ENCODE peak calls at places on chromosomes 16 and 17, in six cellular contexts. I is A549, P is PC-9, Z is HepG2, Y is psoas muscle, S is sigmoid colon. J is an unnamed sample.

GRCh38 chr17:75396781-75397180 is 8.7 kb downstream of the GRB2 start:
- DNase-seq in Y (no peak), Z (no peak), P (no peak), I (no peak), S (no peak), J (no peak)

GRCh38 chr16:456891-457483 is 31.5 kb downstream of the RAB11FIP3 start:
- DNase-seq in Y (no peak), S (no peak), I (no peak), P (no peak), Z (no peak), J (no peak)

GRCh38 chr17:41836550-41837196 is 641 bp upstream of the NT5C3B start:
- DNase-seq in I (no peak), Z (no peak), Y (no peak), S (no peak), P (no peak), J (no peak)

GRCh38 chr17:80455328-80455710 is 21.1 kb downstream of the NPTX1 start:
- DNase-seq in P (no peak), S (no peak), I (peak; percentile 88), Y (peak; percentile 82), Z (peak; percentile 64), J (no peak)

GRCh38 chr17:45227631-45228120 is 6.0 kb downstream of the FMNL1 start:
- DNase-seq in Z (no peak), S (no peak), P (no peak), Y (peak; percentile 50), I (no peak), J (no peak)

GRCh38 chr17:75244133-75244866 is 17.1 kb downstream of the GGA3 start:
- DNase-seq in S (no peak), I (no peak), P (no peak), Z (no peak), Y (no peak), J (no peak)

GRCh38 chr17:79305831-79306687 is 231.4 kb downstream of the ENGASE start:
- DNase-seq in I (no peak), S (no peak), P (no peak), Z (no peak), Y (peak; percentile 88), J (no peak)

GRCh38 chr16:67535201-67535600 is 6.6 kb downstream of the RIPOR1 start:
- DNase-seq in P (no peak), Z (no peak), S (no peak), I (no peak), Y (no peak), J (no peak)

GRCh38 chr17:58319181-58320162 is 9.1 kb downstream of the TSPOAP1 start:
- DNase-seq in Z (no peak), P (no peak), I (no peak), Y (peak; percentile 48), S (peak; percentile 62), J (peak; percentile 30)

GRCh38 chr17:76998839-76999238 is 130.6 kb downstream of the MGAT5B start:
- DNase-seq in P (no peak), I (no peak), Z (peak; percentile 74), S (no peak), Y (no peak), J (no peak)
- H3K4me3 ChIP-seq in P (no peak overlapping the region), I (no peak overlapping the region), Z (no peak overlapping the region), S (no peak overlapping the region), Y (no peak overlapping the region), J (no peak overlapping the region)

GRCh38 chr16:30569746-30570325 is 1.7 kb downstream of the ZNF688 start:
- DNase-seq in S (no peak), I (no peak), P (no peak), Y (no peak), Z (no peak), J (no peak)
- H3K4me1 ChIP-seq in S (no peaks in the 10 kb centered on the region), I (peaks cover 42% of the 10 kb centered on the region), P (peaks cover 40% of the 10 kb centered on the region), Y (peaks cover 16% of the 10 kb centered on the region), Z (peaks cover 73% of the 10 kb centered on the region), J (no peaks in the 10 kb centered on the region)

GRCh38 chr16:86799367-86799766 is 221.0 kb downstream of the FOXL1 start:
- DNase-seq in I (no peak), S (no peak), Y (no peak), Z (no peak), P (no peak), J (no peak)

GRCh38 chr16:86797700-86798099 is 219.4 kb downstream of the FOXL1 start:
- DNase-seq in S (no peak), Z (no peak), I (no peak), Y (no peak), P (no peak), J (no peak)

GRCh38 chr16:86800914-86801313 is 222.6 kb downstream of the FOXL1 start:
- DNase-seq in I (no peak), S (no peak), P (no peak), Y (no peak), Z (no peak), J (no peak)

GRCh38 chr16:86802013-86802412 is 223.7 kb downstream of the FOXL1 start:
- DNase-seq in S (no peak), I (no peak), Z (no peak), P (no peak), Y (no peak), J (no peak)

GRCh38 chr16:86798247-86799041 is 220.1 kb downstream of the FOXL1 start:
- DNase-seq in S (peak; percentile 4), I (no peak), Z (no peak), Y (no peak), P (no peak), J (no peak)
- TF ChIP-seq CTCF in S (no peak), I (no peak), Z (no peak), Y (no peak), P (no peak), J (no peak)

DNA sequence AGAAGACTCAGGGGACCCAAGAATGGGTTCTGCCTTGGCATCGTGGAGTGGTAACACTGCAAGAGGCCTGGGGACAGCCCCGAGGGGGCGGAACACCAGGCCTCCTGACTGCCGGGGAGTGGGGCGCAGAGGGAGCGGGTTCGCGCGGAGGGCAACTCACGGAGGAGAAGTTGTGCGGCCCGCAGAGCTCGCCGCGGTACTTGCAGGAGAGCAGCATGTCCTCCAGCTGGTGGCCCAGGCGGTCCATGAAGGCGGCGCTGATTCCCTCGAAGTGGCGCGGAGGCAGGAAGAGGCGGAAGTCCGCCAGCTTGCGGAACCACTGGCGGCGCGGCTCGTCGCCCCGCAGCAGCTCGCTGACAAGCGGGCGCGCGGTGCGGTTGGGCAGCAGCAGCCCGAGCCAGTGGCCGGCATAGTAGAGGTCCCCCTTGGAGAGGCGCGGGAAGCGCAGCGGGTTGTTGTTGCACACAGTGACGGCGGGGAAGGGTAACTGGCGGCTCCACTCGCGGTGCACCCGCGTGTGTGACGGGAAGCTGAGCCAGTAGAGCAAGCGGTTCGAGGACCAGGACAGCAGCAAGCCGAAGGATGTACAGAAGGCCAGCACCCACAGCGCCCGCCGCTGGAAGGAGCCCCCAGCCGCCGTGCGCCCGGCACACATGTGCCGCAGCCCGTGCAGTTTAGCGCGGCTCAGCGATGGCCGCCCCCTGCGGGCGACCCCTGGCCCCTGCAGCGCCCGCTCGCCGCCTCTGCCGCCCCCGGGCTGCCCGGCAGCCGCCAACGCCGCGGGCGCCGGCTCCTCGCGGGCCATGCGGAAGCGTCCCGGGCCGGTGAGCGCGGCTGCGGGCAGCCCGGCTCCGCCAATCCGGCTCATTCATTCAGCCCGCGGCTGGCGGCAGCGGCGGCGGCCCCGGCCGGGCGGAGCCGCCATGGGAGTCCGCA is 1.6 kb downstream of the ASIC2 start:
- DNase-seq in Z (no peak), S (no peak), P (no peak), Y (peak; percentile 49), I (peak; percentile 26), J (no peak)
- H3K4me3 ChIP-seq in Z (no peak overlapping the region), S (peak overlapping the region; percentile 28), P (no peak overlapping the region), Y (peak overlapping the region; percentile 28), I (peak overlapping the region; percentile 57), J (peak overlapping the region; percentile 9)

DNA sequence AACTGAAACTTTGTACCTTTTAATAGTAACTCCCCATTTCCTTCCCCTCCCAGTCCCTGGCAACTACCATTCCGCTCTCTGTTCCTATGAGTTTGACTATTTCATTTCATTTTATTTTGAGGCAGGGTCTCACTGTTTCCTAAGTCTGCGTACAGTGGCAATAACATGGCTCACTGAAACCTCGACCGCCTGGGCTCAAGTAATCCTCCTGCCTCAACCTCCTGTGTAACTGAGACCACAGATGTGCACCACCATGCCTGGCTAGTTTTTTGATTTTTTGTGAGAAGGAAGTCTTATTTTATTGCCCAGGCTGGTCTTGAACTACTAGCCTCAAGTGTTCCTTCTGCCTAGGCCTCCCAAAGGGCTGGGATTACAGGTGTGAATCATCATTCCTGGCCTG is 808.1 kb downstream of the CDH11 start:
- DNase-seq in I (no peak), P (no peak), Y (no peak), Z (no peak), S (no peak), J (no peak)
- H3K4me1 ChIP-seq in I (no peaks in the 10 kb centered on the region), P (no peaks in the 10 kb centered on the region), Y (no peaks in the 10 kb centered on the region), Z (no peaks in the 10 kb centered on the region), S (no peaks in the 10 kb centered on the region), J (no peaks in the 10 kb centered on the region)

DNA sequence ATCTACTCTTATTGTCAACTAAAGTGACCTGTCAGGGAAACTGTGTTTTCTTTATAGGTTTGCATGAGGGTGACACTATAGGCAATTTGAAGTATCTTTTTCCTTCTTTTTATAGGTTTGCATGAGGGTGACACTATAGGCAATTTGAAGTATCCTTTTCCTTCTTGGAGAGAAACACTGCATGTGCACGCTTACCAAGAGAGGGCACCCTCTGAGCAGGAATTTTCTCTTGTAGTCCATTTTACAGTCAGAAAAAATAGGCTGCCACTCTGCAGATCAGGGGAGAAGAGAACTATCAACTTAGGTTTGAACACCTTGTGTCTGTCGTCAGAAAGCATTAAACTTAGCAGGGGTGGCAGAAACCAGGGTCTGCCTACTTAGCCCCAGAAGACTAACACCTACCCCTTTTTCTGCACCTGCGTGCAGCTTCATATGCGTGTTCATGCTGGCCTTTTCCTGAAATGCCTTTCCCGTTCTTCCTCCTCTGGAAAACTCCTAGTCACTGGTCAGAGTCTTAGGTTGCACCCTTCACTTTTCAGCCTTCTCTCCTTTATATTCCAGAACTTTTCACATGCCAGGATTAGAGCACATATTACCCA is 16.4 kb upstream of the SMIM36 start:
- DNase-seq in P (peak; percentile 41), Z (peak; percentile 39), S (no peak), Y (no peak), I (peak; percentile 50), J (peak; percentile 57)
- TF ChIP-seq CTCF in P (peak; percentile 69), Z (peak; percentile 72), S (peak; percentile 46), Y (peak; percentile 70), I (peak; percentile 96), J (peak; percentile 43)

DNA sequence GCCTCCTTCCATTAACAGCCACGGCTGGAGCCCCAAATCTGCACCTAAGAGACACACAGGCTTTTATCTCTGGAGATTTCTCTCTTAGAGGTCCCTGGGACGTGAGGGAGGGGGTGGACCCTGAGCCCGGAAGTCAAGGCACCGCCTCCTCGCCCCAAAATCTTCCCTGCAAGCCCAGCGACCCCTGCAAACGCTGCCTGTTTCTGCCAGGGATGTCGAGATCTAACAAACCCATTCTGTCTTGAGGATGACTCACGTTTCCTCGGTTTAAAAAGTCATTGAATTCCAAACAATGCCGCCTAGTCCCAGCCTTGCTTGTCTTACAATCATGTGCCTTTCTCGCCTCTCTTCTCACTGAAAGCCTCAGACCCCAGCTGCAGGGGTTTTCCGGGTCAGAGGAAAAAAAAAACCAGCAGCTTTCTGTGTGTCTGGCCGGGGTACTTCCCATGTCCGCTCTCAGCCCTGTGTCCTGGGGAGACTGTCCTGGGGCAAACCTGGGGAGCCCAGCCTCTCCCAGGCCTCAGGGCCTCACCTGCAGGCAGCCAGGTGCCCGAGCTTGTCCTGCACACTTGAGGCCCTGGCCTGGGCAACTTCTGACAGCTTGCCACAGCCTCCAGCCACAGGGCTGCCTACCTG is 15.4 kb downstream of the ARL2BP start:
- DNase-seq in Y (peak; percentile 28), I (no peak), Z (no peak), S (peak; percentile 59), P (peak; percentile 63), J (no peak)
- H3K4me3 ChIP-seq in Y (no peak overlapping the region), I (no peak overlapping the region), Z (no peak overlapping the region), S (no peak overlapping the region), P (no peak overlapping the region), J (no peak overlapping the region)

J was measured in Caco-2.